ENCODE peak calls at places on chromosomes 12 and 14, in six cellular contexts. V is CD8-positive, alpha-beta memory T cell; C is NCI-H510A treated with DMSO at 0.1 percent for 48 hours; E is HS-5; F is right cardiac atrium; Y is psoas muscle. B is an unnamed sample.

GRCh38 chr12:97493729-97494128 is 31.1 kb downstream of the RMST start:
- DNase-seq in V (no peak), C (no peak), E (no peak), F (no peak), Y (no peak), B (no peak)

GRCh38 chr12:7131502-7131866 is 1.3 kb downstream of the CLSTN3 start:
- DNase-seq in V (peak), C (no peak), E (no peak), F (no peak), Y (no peak), B (no peak)

GRCh38 chr12:111748195-111748803 is 18.4 kb upstream of the ALDH2 start:
- DNase-seq in V (no peak), C (no peak), E (no peak), F (no peak), Y (peak), B (no peak)

GRCh38 chr14:58944226-58944769 is 244.2 kb upstream of the DAAM1 start:
- DNase-seq in V (no peak), C (peak), E (no peak), F (no peak), Y (no peak), B (no peak)

GRCh38 chr14:74085828-74086227 is 1.1 kb downstream of the LIN52 start:
- DNase-seq in V (no peak), C (no peak), E (no peak), F (no peak), Y (no peak), B (no peak)

GRCh38 chr12:6821674-6822433 is at the start of gene GPR162:
- DNase-seq in V (no peak), C (peak), E (no peak), F (peak), Y (peak), B (peak)

GRCh38 chr14:58082491-58083098 is 69.4 kb downstream of the ARMH4 start:
- DNase-seq in V (no peak), C (no peak), E (peak), F (no peak), Y (no peak), B (no peak)

GRCh38 chr12:115947696-115948062 is 329.8 kb downstream of the MED13L start:
- DNase-seq in V (no peak), C (no peak), E (no peak), F (no peak), Y (no peak), B (no peak)

GRCh38 chr12:110080410-110080809 is 32.1 kb upstream of the C12orf76 start:
- DNase-seq in V (no peak), C (no peak), E (no peak), F (no peak), Y (no peak), B (no peak)

GRCh38 chr12:65765436-65765813 is 58.9 kb upstream of the HMGA2 start:
- DNase-seq in V (no peak), C (no peak), E (peak), F (no peak), Y (no peak), B (no peak)

GRCh38 chr12:6062427-6063378 is 61.8 kb downstream of the VWF start:
- DNase-seq in V (peak), C (peak), E (no peak), F (no peak), Y (no peak), B (peak)

GRCh38 chr12:5268424-5269210 is 163.3 kb upstream of the NTF3 start:
- DNase-seq in V (no peak), C (peak), E (no peak), F (no peak), Y (no peak), B (no peak)

GRCh38 chr12:77923882-77924281 is 93.2 kb downstream of the NAV3 start:
- DNase-seq in V (no peak), C (no peak), E (no peak), F (no peak), Y (no peak), B (no peak)

GRCh38 chr12:27635349-27635972 is 60.8 kb upstream of the REP15 start:
- DNase-seq in V (no peak), C (peak), E (no peak), F (no peak), Y (no peak), B (peak)

GRCh38 chr12:2960996-2961616 is 1.9 kb downstream of the TEAD4 start:
- DNase-seq in V (no peak), C (no peak), E (no peak), F (no peak), Y (no peak), B (no peak)

GRCh38 chr12:79420146-79420618 is 270.6 kb downstream of the PAWR start:
- DNase-seq in V (no peak), C (peak), E (peak), F (no peak), Y (no peak), B (no peak)

GRCh38 chr12:60162988-60163720 is 567.3 kb downstream of the SLC16A7 start:
- DNase-seq in V (no peak), C (no peak), E (no peak), F (no peak), Y (no peak), B (no peak)

GRCh38 chr12:100564090-100564489 is 9.4 kb upstream of the GAS2L3 start:
- DNase-seq in V (no peak), C (no peak), E (no peak), F (no peak), Y (no peak), B (no peak)

GRCh38 chr12:52867152-52867551 is 18.4 kb upstream of the KRT78 start:
- DNase-seq in V (no peak), C (no peak), E (no peak), F (no peak), Y (no peak), B (no peak)

GRCh38 chr12:93113317-93114006 is 184.4 kb upstream of the EEA1 start:
- DNase-seq in V (no peak), C (no peak), E (no peak), F (no peak), Y (no peak), B (no peak)

B was measured in B cell.